ENCODE peak calls at places on chromosomes 6 and 20, in ten cellular contexts. One of them, this sample, is unnamed.
A peak's percentile ranks its signal among the peaks of the same experiment; 100 is the strongest.

GRCh38 chr20:61690150-61690549 is 375.5 kb downstream of the TAF4 start:
- DNase-seq in upper lobe of right lung: no peak
- DNase-seq in lower leg skin: no peak
- DNase-seq in RWPE1: no peak
- DNase-seq in fibroblast of pulmonary artery: no peak
- DNase-seq in tibial artery: no peak
- DNase-seq in kidney epithelial cell: no peak
- DNase-seq in IMR-90: no peak
- DNase-seq in transverse colon: no peak
- DNase-seq in fibroblast of lung: no peak
- DNase-seq in this sample: no peak

GRCh38 chr6:57135885-57136284 is 36.2 kb upstream of the BAG2 start:
- DNase-seq in upper lobe of right lung: no peak
- DNase-seq in lower leg skin: no peak
- DNase-seq in RWPE1: no peak
- DNase-seq in fibroblast of pulmonary artery: no peak
- DNase-seq in tibial artery: no peak
- DNase-seq in kidney epithelial cell: no peak
- DNase-seq in IMR-90: peak; percentile 68
- DNase-seq in transverse colon: no peak
- DNase-seq in fibroblast of lung: peak; percentile 53
- DNase-seq in this sample: no peak

GRCh38 chr6:26554669-26555504 is 16.7 kb downstream of the HMGN4 start:
- DNase-seq in upper lobe of right lung: no peak
- DNase-seq in lower leg skin: no peak
- DNase-seq in RWPE1: no peak
- DNase-seq in fibroblast of pulmonary artery: peak; percentile 64
- DNase-seq in tibial artery: no peak
- DNase-seq in kidney epithelial cell: no peak
- DNase-seq in IMR-90: peak; percentile 68
- DNase-seq in transverse colon: peak; percentile 29
- DNase-seq in fibroblast of lung: peak; percentile 67
- DNase-seq in this sample: peak; percentile 71

GRCh38 chr20:2285193-2285592 is 10.6 kb upstream of the TGM3 start:
- DNase-seq in upper lobe of right lung: no peak
- DNase-seq in lower leg skin: no peak
- DNase-seq in RWPE1: no peak
- DNase-seq in fibroblast of pulmonary artery: peak; percentile 30
- DNase-seq in tibial artery: no peak
- DNase-seq in kidney epithelial cell: no peak
- DNase-seq in IMR-90: no peak
- DNase-seq in transverse colon: no peak
- DNase-seq in fibroblast of lung: no peak
- DNase-seq in this sample: peak; percentile 5

GRCh38 chr20:64161595-64162238 is 2.5 kb upstream of the MYT1 start:
- DNase-seq in upper lobe of right lung: no peak
- DNase-seq in lower leg skin: no peak
- DNase-seq in RWPE1: peak; percentile 88
- DNase-seq in fibroblast of pulmonary artery: peak; percentile 62
- DNase-seq in tibial artery: no peak
- DNase-seq in kidney epithelial cell: no peak
- DNase-seq in IMR-90: peak; percentile 38
- DNase-seq in transverse colon: peak; percentile 18
- DNase-seq in fibroblast of lung: peak; percentile 37
- DNase-seq in this sample: peak; percentile 36

GRCh38 chr6:158072083-158072721 is 90.5 kb downstream of the SYNJ2 start:
- DNase-seq in upper lobe of right lung: peak; percentile 82
- DNase-seq in lower leg skin: peak; percentile 55
- DNase-seq in RWPE1: peak; percentile 70
- DNase-seq in fibroblast of pulmonary artery: peak; percentile 84
- DNase-seq in tibial artery: peak; percentile 86
- DNase-seq in kidney epithelial cell: no peak
- DNase-seq in IMR-90: peak; percentile 76
- DNase-seq in transverse colon: peak; percentile 75
- DNase-seq in fibroblast of lung: peak; percentile 81
- DNase-seq in this sample: peak; percentile 85

GRCh38 chr20:51616060-51616459 is 73.5 kb upstream of the NFATC2 start:
- DNase-seq in upper lobe of right lung: no peak
- DNase-seq in lower leg skin: no peak
- DNase-seq in RWPE1: no peak
- DNase-seq in fibroblast of pulmonary artery: no peak
- DNase-seq in tibial artery: no peak
- DNase-seq in kidney epithelial cell: no peak
- DNase-seq in IMR-90: no peak
- DNase-seq in transverse colon: no peak
- DNase-seq in fibroblast of lung: no peak
- DNase-seq in this sample: no peak

GRCh38 chr6:49982046-49982445 is 12.6 kb upstream of the DEFB113 start:
- DNase-seq in upper lobe of right lung: no peak
- DNase-seq in lower leg skin: no peak
- DNase-seq in RWPE1: no peak
- DNase-seq in fibroblast of pulmonary artery: no peak
- DNase-seq in tibial artery: no peak
- DNase-seq in kidney epithelial cell: no peak
- DNase-seq in IMR-90: no peak
- DNase-seq in transverse colon: no peak
- DNase-seq in fibroblast of lung: no peak
- DNase-seq in this sample: no peak

GRCh38 chr6:81384921-81385320 is 367.6 kb downstream of the TENT5A start:
- DNase-seq in upper lobe of right lung: no peak
- DNase-seq in lower leg skin: no peak
- DNase-seq in RWPE1: no peak
- DNase-seq in fibroblast of pulmonary artery: no peak
- DNase-seq in tibial artery: no peak
- DNase-seq in kidney epithelial cell: no peak
- DNase-seq in IMR-90: no peak
- DNase-seq in transverse colon: no peak
- DNase-seq in fibroblast of lung: no peak
- DNase-seq in this sample: no peak

GRCh38 chr6:154232013-154232920 is 124.3 kb downstream of the IPCEF1 start:
- DNase-seq in upper lobe of right lung: no peak
- DNase-seq in lower leg skin: no peak
- DNase-seq in RWPE1: peak; percentile 17
- DNase-seq in fibroblast of pulmonary artery: no peak
- DNase-seq in tibial artery: no peak
- DNase-seq in kidney epithelial cell: peak; percentile 21
- DNase-seq in IMR-90: peak; percentile 39
- DNase-seq in transverse colon: no peak
- DNase-seq in fibroblast of lung: peak; percentile 39
- DNase-seq in this sample: no peak

GRCh38 chr20:37695684-37696342 is 2.0 kb downstream of the CTNNBL1 start:
- DNase-seq in upper lobe of right lung: no peak
- DNase-seq in lower leg skin: no peak
- DNase-seq in RWPE1: no peak
- DNase-seq in fibroblast of pulmonary artery: no peak
- DNase-seq in tibial artery: no peak
- DNase-seq in kidney epithelial cell: no peak
- DNase-seq in IMR-90: no peak
- DNase-seq in transverse colon: no peak
- DNase-seq in fibroblast of lung: no peak
- DNase-seq in this sample: no peak

GRCh38 chr20:23670361-23670760 is 18.5 kb downstream of the CST4 start:
- DNase-seq in upper lobe of right lung: no peak
- DNase-seq in lower leg skin: peak; percentile 5
- DNase-seq in RWPE1: no peak
- DNase-seq in fibroblast of pulmonary artery: no peak
- DNase-seq in tibial artery: no peak
- DNase-seq in kidney epithelial cell: no peak
- DNase-seq in IMR-90: no peak
- DNase-seq in transverse colon: no peak
- DNase-seq in fibroblast of lung: no peak
- DNase-seq in this sample: no peak

GRCh38 chr6:96521267-96521624 is 360 bp upstream of the UFL1 start:
- DNase-seq in upper lobe of right lung: no peak
- DNase-seq in lower leg skin: no peak
- DNase-seq in RWPE1: no peak
- DNase-seq in fibroblast of pulmonary artery: no peak
- DNase-seq in tibial artery: no peak
- DNase-seq in kidney epithelial cell: no peak
- DNase-seq in IMR-90: no peak
- DNase-seq in transverse colon: no peak
- DNase-seq in fibroblast of lung: no peak
- DNase-seq in this sample: no peak

GRCh38 chr20:4902788-4903187 is 98.5 kb downstream of the SLC23A2 start:
- DNase-seq in upper lobe of right lung: no peak
- DNase-seq in lower leg skin: no peak
- DNase-seq in RWPE1: no peak
- DNase-seq in fibroblast of pulmonary artery: no peak
- DNase-seq in tibial artery: no peak
- DNase-seq in kidney epithelial cell: no peak
- DNase-seq in IMR-90: no peak
- DNase-seq in transverse colon: no peak
- DNase-seq in fibroblast of lung: no peak
- DNase-seq in this sample: no peak

GRCh38 chr6:147033267-147033666 is 170.9 kb upstream of the STXBP5 start:
- DNase-seq in upper lobe of right lung: no peak
- DNase-seq in lower leg skin: no peak
- DNase-seq in RWPE1: no peak
- DNase-seq in fibroblast of pulmonary artery: no peak
- DNase-seq in tibial artery: no peak
- DNase-seq in kidney epithelial cell: peak; percentile 5
- DNase-seq in IMR-90: no peak
- DNase-seq in transverse colon: no peak
- DNase-seq in fibroblast of lung: no peak
- DNase-seq in this sample: no peak

GRCh38 chr20:56373942-56374341 is 15.2 kb downstream of the FAM210B start:
- DNase-seq in upper lobe of right lung: no peak
- DNase-seq in lower leg skin: no peak
- DNase-seq in RWPE1: peak; percentile 95
- DNase-seq in fibroblast of pulmonary artery: peak; percentile 97
- DNase-seq in tibial artery: no peak
- DNase-seq in kidney epithelial cell: peak; percentile 73
- DNase-seq in IMR-90: peak; percentile 98
- DNase-seq in transverse colon: no peak
- DNase-seq in fibroblast of lung: peak; percentile 99
- DNase-seq in this sample: peak; percentile 96

GRCh38 chr20:54292186-54292585 is 84.3 kb downstream of the PFDN4 start:
- DNase-seq in upper lobe of right lung: no peak
- DNase-seq in lower leg skin: no peak
- DNase-seq in RWPE1: peak; percentile 26
- DNase-seq in fibroblast of pulmonary artery: peak; percentile 33
- DNase-seq in tibial artery: no peak
- DNase-seq in kidney epithelial cell: no peak
- DNase-seq in IMR-90: peak; percentile 25
- DNase-seq in transverse colon: no peak
- DNase-seq in fibroblast of lung: peak; percentile 75
- DNase-seq in this sample: peak; percentile 38

GRCh38 chr6:41801380-41801779 is 13.9 kb downstream of the TOMM6 start:
- DNase-seq in upper lobe of right lung: no peak
- DNase-seq in lower leg skin: no peak
- DNase-seq in RWPE1: no peak
- DNase-seq in fibroblast of pulmonary artery: peak; percentile 60
- DNase-seq in tibial artery: no peak
- DNase-seq in kidney epithelial cell: no peak
- DNase-seq in IMR-90: peak; percentile 38
- DNase-seq in transverse colon: no peak
- DNase-seq in fibroblast of lung: peak; percentile 40
- DNase-seq in this sample: peak; percentile 59
- TF ChIP-seq CTCF in upper lobe of right lung: no peak
- TF ChIP-seq CTCF in lower leg skin: no peak
- TF ChIP-seq CTCF in RWPE1: peak; percentile 47
- TF ChIP-seq CTCF in fibroblast of pulmonary artery: peak; percentile 85
- TF ChIP-seq CTCF in tibial artery: no peak
- TF ChIP-seq CTCF in kidney epithelial cell: peak; percentile 63
- TF ChIP-seq CTCF in IMR-90: peak; percentile 68
- TF ChIP-seq CTCF in transverse colon: no peak
- TF ChIP-seq CTCF in fibroblast of lung: peak; percentile 70
- TF ChIP-seq CTCF in this sample: peak; percentile 77

GRCh38 chr20:21798384-21798783 is 92.9 kb downstream of the PAX1 start:
- DNase-seq in upper lobe of right lung: no peak
- DNase-seq in lower leg skin: no peak
- DNase-seq in RWPE1: no peak
- DNase-seq in fibroblast of pulmonary artery: no peak
- DNase-seq in tibial artery: no peak
- DNase-seq in kidney epithelial cell: no peak
- DNase-seq in IMR-90: no peak
- DNase-seq in transverse colon: no peak
- DNase-seq in fibroblast of lung: no peak
- DNase-seq in this sample: no peak

GRCh38 chr20:21801193-21801592 is 95.7 kb downstream of the PAX1 start:
- DNase-seq in upper lobe of right lung: no peak
- DNase-seq in lower leg skin: no peak
- DNase-seq in RWPE1: no peak
- DNase-seq in fibroblast of pulmonary artery: no peak
- DNase-seq in tibial artery: no peak
- DNase-seq in kidney epithelial cell: no peak
- DNase-seq in IMR-90: no peak
- DNase-seq in transverse colon: no peak
- DNase-seq in fibroblast of lung: no peak
- DNase-seq in this sample: no peak

GRCh38 chr20:21796059-21796458 is 90.6 kb downstream of the PAX1 start:
- DNase-seq in upper lobe of right lung: no peak
- DNase-seq in lower leg skin: no peak
- DNase-seq in RWPE1: no peak
- DNase-seq in fibroblast of pulmonary artery: no peak
- DNase-seq in tibial artery: no peak
- DNase-seq in kidney epithelial cell: no peak
- DNase-seq in IMR-90: no peak
- DNase-seq in transverse colon: no peak
- DNase-seq in fibroblast of lung: no peak
- DNase-seq in this sample: no peak
- TF ChIP-seq CTCF in upper lobe of right lung: no peak
- TF ChIP-seq CTCF in lower leg skin: no peak
- TF ChIP-seq CTCF in RWPE1: no peak
- TF ChIP-seq CTCF in fibroblast of pulmonary artery: no peak
- TF ChIP-seq CTCF in tibial artery: no peak
- TF ChIP-seq CTCF in kidney epithelial cell: no peak
- TF ChIP-seq CTCF in IMR-90: no peak
- TF ChIP-seq CTCF in transverse colon: no peak
- TF ChIP-seq CTCF in fibroblast of lung: no peak
- TF ChIP-seq CTCF in this sample: no peak

GRCh38 chr6:32095338-32096086 is 13.6 kb downstream of the TNXB start:
- DNase-seq in upper lobe of right lung: peak; percentile 57
- DNase-seq in lower leg skin: no peak
- DNase-seq in RWPE1: no peak
- DNase-seq in fibroblast of pulmonary artery: no peak
- DNase-seq in tibial artery: no peak
- DNase-seq in kidney epithelial cell: no peak
- DNase-seq in IMR-90: no peak
- DNase-seq in transverse colon: no peak
- DNase-seq in fibroblast of lung: no peak
- DNase-seq in this sample: no peak
- TF ChIP-seq CTCF in upper lobe of right lung: no peak
- TF ChIP-seq CTCF in lower leg skin: no peak
- TF ChIP-seq CTCF in RWPE1: no peak
- TF ChIP-seq CTCF in fibroblast of pulmonary artery: peak; percentile 3
- TF ChIP-seq CTCF in tibial artery: no peak
- TF ChIP-seq CTCF in kidney epithelial cell: peak; percentile 12
- TF ChIP-seq CTCF in IMR-90: no peak
- TF ChIP-seq CTCF in transverse colon: no peak
- TF ChIP-seq CTCF in fibroblast of lung: no peak
- TF ChIP-seq CTCF in this sample: no peak

DNA sequence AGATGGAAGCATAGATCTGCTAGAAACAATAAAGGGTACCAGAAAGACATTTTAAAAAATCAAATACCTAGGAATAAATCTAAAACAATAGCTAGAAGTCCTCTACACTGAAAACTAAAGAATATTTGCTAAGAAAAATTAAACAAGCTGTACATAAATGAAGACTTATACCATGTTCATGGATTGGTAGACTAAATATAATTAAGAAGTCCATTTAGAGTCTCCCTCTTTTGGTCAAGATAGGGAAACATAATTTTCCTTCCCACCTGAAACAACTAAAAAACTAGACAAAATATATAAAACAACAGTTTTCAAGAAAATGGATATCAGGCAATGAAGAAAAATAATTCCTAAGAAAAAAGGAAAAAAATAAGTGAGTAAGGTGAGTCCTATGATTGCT is 120.0 kb upstream of the TAB2 start:
- DNase-seq in upper lobe of right lung: no peak
- DNase-seq in lower leg skin: no peak
- DNase-seq in RWPE1: no peak
- DNase-seq in fibroblast of pulmonary artery: no peak
- DNase-seq in tibial artery: no peak
- DNase-seq in kidney epithelial cell: no peak
- DNase-seq in IMR-90: no peak
- DNase-seq in transverse colon: no peak
- DNase-seq in fibroblast of lung: no peak
- DNase-seq in this sample: no peak
- TF ChIP-seq CTCF in upper lobe of right lung: no peak
- TF ChIP-seq CTCF in lower leg skin: no peak
- TF ChIP-seq CTCF in RWPE1: no peak
- TF ChIP-seq CTCF in fibroblast of pulmonary artery: no peak
- TF ChIP-seq CTCF in tibial artery: no peak
- TF ChIP-seq CTCF in kidney epithelial cell: no peak
- TF ChIP-seq CTCF in IMR-90: no peak
- TF ChIP-seq CTCF in transverse colon: no peak
- TF ChIP-seq CTCF in fibroblast of lung: no peak
- TF ChIP-seq CTCF in this sample: no peak

This sample was measured in cardiac fibroblast.